ENCODE peak calls at places on chromosomes 12 and 14, in ten cellular contexts. B is HepG2, K is PC-3, J is bronchial epithelial cell, T is AG04449, O is psoas muscle, P is transverse colon, I is astrocyte of the cerebellum, S is fibroblast of pulmonary artery, L is HCT116. M is an unnamed sample.

GRCh38 chr14:102089621-102090343 is 2.9 kb upstream of the HSP90AA1 start:
- DNase-seq in J (no peak), I (no peak), P (no peak), S (no peak), K (no peak), O (no peak), B (no peak), L (no peak), T (no peak), M (no peak)

GRCh38 chr14:49767473-49768300 is at the start of gene KLHDC2:
- DNase-seq in B (peak), J (peak), K (peak), L (peak), O (peak), S (peak), P (peak), T (no peak), I (peak), M (peak)

GRCh38 chr14:59275668-59276067 is 87.2 kb downstream of the DAAM1 start:
- DNase-seq in O (no peak), K (peak), L (peak), B (peak), I (peak), S (peak), J (peak), P (no peak), T (no peak), M (peak)

GRCh38 chr12:103640831-103641230 is 53.8 kb downstream of the STAB2 start:
- DNase-seq in O (no peak), I (no peak), J (no peak), L (no peak), B (no peak), T (no peak), P (no peak), S (no peak), K (no peak), M (no peak)

GRCh38 chr14:80231732-80232131 is 20.4 kb upstream of the DIO2 start:
- DNase-seq in T (no peak), K (no peak), O (no peak), J (no peak), S (no peak), L (no peak), P (no peak), I (no peak), B (no peak), M (no peak)

GRCh38 chr12:101855364-101855884 is 22.0 kb upstream of the DRAM1 start:
- DNase-seq in T (no peak), I (no peak), P (no peak), O (no peak), S (peak), J (peak), K (no peak), B (peak), L (no peak), M (peak)

GRCh38 chr14:52741865-52742264 is 11.9 kb downstream of the STYX start:
- DNase-seq in P (no peak), S (no peak), O (no peak), T (no peak), L (no peak), J (no peak), I (no peak), K (no peak), B (no peak), M (no peak)

GRCh38 chr12:14618990-14619389 is 51.3 kb upstream of the PLBD1 start:
- DNase-seq in J (peak), K (peak), L (no peak), P (no peak), S (peak), T (no peak), B (no peak), O (no peak), I (no peak), M (peak)

GRCh38 chr12:62660763-62661162 is 194.1 kb downstream of the MON2 start:
- DNase-seq in L (no peak), K (peak), P (no peak), B (no peak), T (peak), I (peak), J (peak), S (peak), O (no peak), M (peak)

GRCh38 chr12:75712223-75712622 is 200.8 kb upstream of the KRR1 start:
- DNase-seq in S (no peak), I (no peak), L (peak), P (no peak), O (no peak), J (peak), T (no peak), B (peak), K (peak), M (peak)

GRCh38 chr14:36511981-36512584 is 7.9 kb downstream of the NKX2-1 start:
- DNase-seq in T (no peak), B (no peak), P (no peak), K (no peak), O (no peak), L (no peak), I (no peak), J (no peak), S (no peak), M (no peak)

GRCh38 chr12:79534029-79534867 is 156.5 kb downstream of the PAWR start:
- DNase-seq in S (no peak), O (no peak), T (no peak), P (no peak), K (peak), I (no peak), J (no peak), B (no peak), L (no peak), M (peak)

GRCh38 chr12:130647814-130648213 is 68.3 kb downstream of the RIMBP2 start:
- DNase-seq in K (no peak), J (no peak), I (no peak), S (no peak), L (no peak), T (no peak), B (no peak), P (no peak), O (no peak), M (no peak)

GRCh38 chr14:56125772-56126411 is 7.7 kb downstream of the PELI2 start:
- DNase-seq in K (no peak), P (no peak), B (no peak), I (no peak), L (no peak), T (no peak), S (no peak), J (no peak), O (no peak), M (no peak)

GRCh38 chr12:124184456-124184855 is 110.4 kb upstream of the RFLNA start:
- DNase-seq in T (no peak), B (peak), P (no peak), L (no peak), O (no peak), K (no peak), J (no peak), I (no peak), S (no peak), M (no peak)

GRCh38 chr12:24360461-24360860 is 411.0 kb upstream of the SOX5 start:
- DNase-seq in B (no peak), K (no peak), T (no peak), P (no peak), O (no peak), J (no peak), I (no peak), S (no peak), L (no peak), M (no peak)

GRCh38 chr12:87112946-87113345 is 856.8 kb upstream of the MGAT4C start:
- DNase-seq in K (peak), P (no peak), O (no peak), I (no peak), S (no peak), T (no peak), L (no peak), J (peak), B (no peak), M (peak)

GRCh38 chr12:63792333-63792732 is 12.6 kb downstream of the RXYLT1 start:
- DNase-seq in J (no peak), I (no peak), S (no peak), O (no peak), L (no peak), T (no peak), K (no peak), B (no peak), P (no peak), M (no peak)

GRCh38 chr14:31927348-31927826 is 149.7 kb upstream of the ARHGAP5 start:
- DNase-seq in B (peak), L (no peak), I (peak), K (peak), J (peak), P (no peak), O (no peak), T (peak), S (peak), M (peak)

DNA sequence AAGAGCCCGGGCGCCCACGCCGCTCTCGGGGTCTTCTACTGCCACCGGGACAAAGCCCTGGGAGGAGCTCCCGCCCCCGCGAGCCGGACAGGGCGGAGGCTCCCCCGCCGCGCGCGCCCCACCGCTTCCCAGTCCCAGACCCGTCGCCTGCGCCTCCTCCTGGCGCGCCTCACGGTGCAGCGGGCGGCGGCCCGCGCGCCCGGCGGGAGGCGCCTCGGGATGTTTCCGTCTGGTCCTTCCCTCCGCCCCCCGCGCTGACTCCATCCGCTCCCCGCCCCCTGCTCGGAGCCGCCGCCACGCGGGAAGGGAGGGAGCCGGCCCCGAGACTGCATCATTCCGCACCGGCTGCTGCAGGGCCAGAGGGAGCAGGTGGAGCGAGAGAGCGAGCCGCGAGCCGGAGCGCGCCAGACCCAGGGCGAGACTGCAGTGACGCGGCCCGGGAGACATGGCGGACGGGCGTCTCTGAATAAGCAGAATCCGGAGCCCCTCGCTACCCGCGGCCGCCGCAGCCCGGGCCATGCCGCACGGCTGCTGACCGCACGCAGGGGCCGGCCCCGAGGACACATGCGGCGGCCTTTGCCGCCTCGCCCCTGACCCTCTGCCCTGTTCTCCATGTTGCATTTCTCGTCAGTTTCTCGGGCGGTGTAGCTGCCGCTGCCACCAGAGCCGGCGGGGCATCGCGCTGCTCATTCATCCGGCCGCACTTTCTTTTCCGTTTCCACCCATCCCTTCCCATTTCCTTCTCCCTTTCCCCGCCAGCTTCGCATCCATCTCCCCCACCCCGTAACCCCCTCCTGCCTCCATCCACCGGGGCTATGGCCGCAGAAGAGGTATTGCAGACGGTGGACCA is at the start of gene BICD1:
- DNase-seq in I (peak), T (no peak), B (peak), P (peak), L (peak), S (peak), J (peak), O (peak), K (peak), M (peak)
- H3K4me3 ChIP-seq in I (peak), T (peak), B (peak), P (peak), L (peak), S (peak), J (peak), O (peak), K (peak), M (peak)

GRCh38 chr14:22483863-22484593 is 105.0 kb downstream of the DAD1 start:
- DNase-seq in J (no peak), S (no peak), T (no peak), I (no peak), P (no peak), K (no peak), O (no peak), L (no peak), B (no peak), M (no peak)

GRCh38 chr14:22481546-22481945 is 107.5 kb downstream of the DAD1 start:
- DNase-seq in I (no peak), L (no peak), O (no peak), B (no peak), T (no peak), S (no peak), K (no peak), J (no peak), P (no peak), M (no peak)

GRCh38 chr14:22482085-22482694 is 106.8 kb downstream of the DAD1 start:
- DNase-seq in T (no peak), L (no peak), K (no peak), I (no peak), B (no peak), P (no peak), S (no peak), J (no peak), O (no peak), M (no peak)

GRCh38 chr14:22484638-22485037 is 104.4 kb downstream of the DAD1 start:
- DNase-seq in B (no peak), P (no peak), K (no peak), I (no peak), S (peak), T (no peak), L (no peak), O (no peak), J (no peak), M (no peak)

DNA sequence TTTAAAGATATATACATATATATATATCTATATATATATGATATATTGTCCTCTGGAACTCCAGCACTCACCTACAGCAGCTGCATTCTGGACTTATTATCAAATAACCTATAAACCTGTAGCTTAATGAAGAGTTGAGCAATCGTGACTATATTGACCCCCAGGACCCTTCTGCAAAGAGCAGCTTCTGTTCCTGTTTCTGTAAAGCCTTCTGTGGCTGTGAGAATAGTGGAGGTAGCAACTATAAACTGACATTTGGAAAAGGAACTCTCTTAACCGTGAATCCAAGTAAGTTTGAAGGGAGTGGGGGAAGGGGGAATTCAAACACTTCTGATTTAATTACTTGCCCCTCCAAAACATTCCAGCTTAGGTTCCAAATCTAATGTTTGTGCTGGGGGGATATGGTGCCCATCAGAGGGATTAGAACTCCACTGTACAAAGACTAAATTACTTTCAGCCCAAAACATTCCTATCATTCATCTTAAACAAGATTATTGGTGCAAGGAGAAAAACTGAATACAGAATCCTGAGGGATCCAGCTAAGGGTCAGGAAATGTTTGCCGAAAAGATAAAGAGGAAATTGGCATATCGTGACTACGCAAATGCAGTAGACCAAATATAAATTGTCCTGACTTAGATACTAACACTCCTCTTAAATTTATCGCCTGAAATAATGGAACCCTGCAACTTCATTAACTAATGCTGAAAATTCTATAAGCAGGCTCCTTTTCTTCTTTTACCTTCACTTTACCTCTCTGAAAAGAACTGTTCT is 106.1 kb downstream of the DAD1 start:
- DNase-seq in B (no peak), I (no peak), T (no peak), O (no peak), L (no peak), J (no peak), S (no peak), K (no peak), P (no peak), M (no peak)
- H3K4me3 ChIP-seq in B (no peak), I (no peak), T (no peak), O (no peak), L (no peak), J (no peak), S (no peak), K (no peak), P (no peak), M (no peak)

GRCh38 chr12:16610743-16611142 is 4.8 kb upstream of the LMO3 start:
- DNase-seq in I (no peak), L (no peak), J (peak), T (no peak), P (no peak), O (no peak), K (no peak), B (no peak), S (no peak), M (no peak)
- H3K4me3 ChIP-seq in I (no peak), L (no peak), J (peak), T (no peak), P (no peak), O (no peak), K (no peak), B (no peak), S (no peak), M (no peak)

GRCh38 chr12:132285311-132285741 is 44.1 kb downstream of the GALNT9 start:
- DNase-seq in O (no peak), S (no peak), I (no peak), P (no peak), L (no peak), B (no peak), K (peak), J (no peak), T (no peak), M (no peak)
- H3K4me3 ChIP-seq in O (no peak), S (no peak), I (no peak), P (no peak), L (peak), B (no peak), K (peak), J (no peak), T (no peak), M (no peak)

DNA sequence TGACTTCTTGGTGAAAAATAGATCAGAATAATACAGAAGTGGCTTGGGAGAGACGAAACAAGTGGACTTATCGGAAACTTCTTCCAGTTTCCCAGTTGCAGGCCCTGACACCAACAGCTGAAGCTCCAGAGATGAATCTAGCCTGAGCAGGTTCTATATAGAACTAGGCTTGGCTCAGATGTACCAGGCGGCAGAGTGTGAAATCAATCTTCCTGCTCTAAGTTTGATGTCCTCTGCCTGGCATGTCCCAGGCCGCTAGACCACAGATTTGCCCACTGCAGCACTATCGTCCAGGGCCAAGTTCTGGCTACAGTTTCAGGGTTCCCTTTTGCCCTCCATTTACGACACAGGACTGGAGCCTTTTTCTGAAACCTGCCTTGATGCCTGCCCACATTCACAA is 91.3 kb upstream of the PLEKHA5 start:
- DNase-seq in L (no peak), J (no peak), O (no peak), K (no peak), P (no peak), T (no peak), I (no peak), S (no peak), B (no peak), M (no peak)
- H3K4me3 ChIP-seq in L (no peak), J (no peak), O (no peak), K (no peak), P (no peak), T (no peak), I (no peak), S (no peak), B (no peak), M (no peak)

GRCh38 chr14:24074625-24075484 is 3.5 kb downstream of the CPNE6 start:
- DNase-seq in S (no peak), O (no peak), K (no peak), B (no peak), I (no peak), T (no peak), P (no peak), L (no peak), J (no peak), M (no peak)
- H3K4me3 ChIP-seq in S (no peak), O (no peak), K (no peak), B (no peak), I (no peak), T (no peak), P (no peak), L (no peak), J (no peak), M (no peak)

DNA sequence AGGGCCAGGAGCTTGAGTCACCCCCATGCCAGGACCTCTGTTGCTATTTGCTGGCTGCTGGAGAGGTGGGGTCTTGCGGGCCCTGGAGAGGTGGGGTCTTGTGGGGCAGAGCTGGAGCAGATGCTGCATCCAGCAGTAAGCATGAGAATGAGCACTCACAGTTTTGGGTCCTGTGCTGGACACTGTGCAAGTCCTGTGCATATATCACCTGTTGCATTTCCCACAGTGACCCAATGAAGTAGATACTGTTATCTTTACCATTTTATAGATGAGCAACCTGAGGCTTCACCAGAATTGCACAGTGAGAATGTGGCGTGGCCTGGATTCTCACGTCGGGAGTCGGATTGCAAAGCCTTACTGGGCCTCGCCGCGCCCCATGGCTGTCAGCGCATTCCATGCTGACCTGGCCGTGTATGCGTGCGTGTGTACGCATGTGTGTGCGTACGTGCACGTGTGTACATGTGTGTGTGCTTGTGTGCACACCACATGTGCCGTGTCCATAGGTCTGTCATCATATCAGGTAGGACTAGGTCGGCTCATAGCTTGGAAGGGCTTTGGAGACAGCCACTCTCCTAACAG is 12.0 kb downstream of the COA8 start:
- DNase-seq in I (no peak), S (no peak), J (no peak), O (no peak), T (no peak), B (no peak), P (no peak), K (no peak), L (no peak), M (no peak)
- H3K4me3 ChIP-seq in I (no peak), S (no peak), J (no peak), O (no peak), T (no peak), B (no peak), P (no peak), K (no peak), L (no peak), M (no peak)

DNA sequence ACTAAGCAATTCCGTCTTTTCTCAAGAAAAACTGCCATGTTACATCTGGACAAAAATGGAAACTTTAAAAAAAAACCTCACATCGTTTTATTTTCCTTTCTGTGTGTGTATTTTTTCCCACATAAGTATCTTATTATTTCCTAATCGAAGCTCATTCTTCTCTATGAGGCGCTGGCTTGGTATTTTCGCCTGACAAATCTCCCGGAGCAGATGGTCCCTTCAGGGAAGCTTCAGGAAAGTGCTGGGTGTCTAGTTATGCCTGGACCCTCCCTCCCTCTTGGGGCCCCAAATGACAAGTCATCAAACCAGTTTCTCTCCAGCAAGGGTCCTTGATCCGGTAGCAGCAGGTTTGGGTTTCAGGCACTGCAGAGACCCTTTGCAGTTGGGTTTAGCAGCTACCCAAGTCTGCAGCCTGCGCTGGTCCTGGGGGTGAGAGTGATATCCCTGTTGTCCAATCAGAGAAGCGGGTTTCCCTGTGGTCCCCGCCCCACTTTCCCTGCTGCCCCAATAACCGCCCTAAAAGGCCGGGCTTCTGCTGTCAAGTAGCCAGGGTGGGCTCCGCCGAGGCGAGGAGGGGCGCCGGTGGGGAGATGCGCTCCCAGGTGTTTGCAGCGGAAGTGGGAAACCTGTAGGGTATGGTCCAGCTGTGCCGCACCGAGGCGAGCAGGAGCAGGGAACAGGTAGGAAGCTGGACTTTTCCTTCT is at the start of gene CNTN1:
- DNase-seq in T (no peak), B (no peak), J (peak), P (peak), S (peak), K (no peak), I (peak), O (peak), L (peak), M (peak)
- H3K4me3 ChIP-seq in T (no peak), B (no peak), J (peak), P (peak), S (peak), K (no peak), I (peak), O (peak), L (peak), M (peak)